ENCODE peak calls at places on chromosomes 13 and 19, in seven cellular contexts. One of them, this sample, is unnamed.

GRCh38 chr13:98796798-98797197 is 44.3 kb upstream of the SLC15A1 start:
- DNase-seq in H1: peak; percentile 28
- DNase-seq in GM12878: no peak
- DNase-seq in K562: peak; percentile 39
- DNase-seq in HCT116: no peak
- DNase-seq in SK-N-SH: peak; percentile 41
- DNase-seq in HepG2: no peak
- DNase-seq in this sample: no peak

GRCh38 chr13:55570371-55570770 is 1570.3 kb upstream of the PRR20A start:
- DNase-seq in SK-N-SH: no peak
- DNase-seq in H1: no peak
- DNase-seq in HCT116: no peak
- DNase-seq in HepG2: no peak
- DNase-seq in K562: no peak
- DNase-seq in GM12878: no peak
- DNase-seq in this sample: no peak

GRCh38 chr13:102847272-102848234 is 1.7 kb downstream of the ERCC5 start:
- DNase-seq in K562: no peak
- DNase-seq in SK-N-SH: peak; percentile 17
- DNase-seq in HepG2: no peak
- DNase-seq in H1: no peak
- DNase-seq in GM12878: no peak
- DNase-seq in HCT116: peak; percentile 19
- DNase-seq in this sample: no peak

GRCh38 chr19:32669205-32669785 is 5.7 kb downstream of the ANKRD27 start:
- DNase-seq in SK-N-SH: no peak
- DNase-seq in HepG2: no peak
- DNase-seq in HCT116: no peak
- DNase-seq in H1: no peak
- DNase-seq in GM12878: no peak
- DNase-seq in K562: no peak
- DNase-seq in this sample: no peak

GRCh38 chr13:19586904-19587634 is 25.7 kb upstream of the TPTE2 start:
- DNase-seq in SK-N-SH: peak; percentile 52
- DNase-seq in HepG2: peak; percentile 65
- DNase-seq in K562: peak; percentile 20
- DNase-seq in GM12878: peak; percentile 65
- DNase-seq in H1: no peak
- DNase-seq in HCT116: no peak
- DNase-seq in this sample: no peak

GRCh38 chr19:28466107-28467045 is 746.6 kb downstream of the UQCRFS1 start:
- DNase-seq in SK-N-SH: peak; percentile 57
- DNase-seq in H1: peak; percentile 82
- DNase-seq in GM12878: no peak
- DNase-seq in HepG2: peak; percentile 3
- DNase-seq in K562: peak; percentile 70
- DNase-seq in HCT116: no peak
- DNase-seq in this sample: peak; percentile 58

GRCh38 chr13:47114030-47114429 is 217.2 kb upstream of the HTR2A start:
- DNase-seq in SK-N-SH: no peak
- DNase-seq in GM12878: no peak
- DNase-seq in HCT116: no peak
- DNase-seq in H1: no peak
- DNase-seq in HepG2: no peak
- DNase-seq in K562: no peak
- DNase-seq in this sample: no peak

GRCh38 chr19:34494601-34495000 is 13.0 kb downstream of the WTIP start:
- DNase-seq in HCT116: no peak
- DNase-seq in GM12878: no peak
- DNase-seq in K562: no peak
- DNase-seq in SK-N-SH: no peak
- DNase-seq in H1: no peak
- DNase-seq in HepG2: no peak
- DNase-seq in this sample: no peak

GRCh38 chr13:25847635-25848616 is 203.9 kb downstream of the SHISA2 start:
- DNase-seq in H1: no peak
- DNase-seq in GM12878: no peak
- DNase-seq in HepG2: no peak
- DNase-seq in SK-N-SH: peak; percentile 71
- DNase-seq in HCT116: no peak
- DNase-seq in K562: no peak
- DNase-seq in this sample: no peak

GRCh38 chr19:28619842-28620429 is 593.0 kb downstream of the UQCRFS1 start:
- DNase-seq in SK-N-SH: no peak
- DNase-seq in HCT116: no peak
- DNase-seq in K562: no peak
- DNase-seq in HepG2: no peak
- DNase-seq in H1: no peak
- DNase-seq in GM12878: no peak
- DNase-seq in this sample: no peak

GRCh38 chr13:27177852-27178251 is 6.2 kb upstream of the USP12 start:
- DNase-seq in H1: peak; percentile 56
- DNase-seq in GM12878: no peak
- DNase-seq in HCT116: no peak
- DNase-seq in HepG2: no peak
- DNase-seq in SK-N-SH: no peak
- DNase-seq in K562: peak; percentile 29
- DNase-seq in this sample: no peak

DNA sequence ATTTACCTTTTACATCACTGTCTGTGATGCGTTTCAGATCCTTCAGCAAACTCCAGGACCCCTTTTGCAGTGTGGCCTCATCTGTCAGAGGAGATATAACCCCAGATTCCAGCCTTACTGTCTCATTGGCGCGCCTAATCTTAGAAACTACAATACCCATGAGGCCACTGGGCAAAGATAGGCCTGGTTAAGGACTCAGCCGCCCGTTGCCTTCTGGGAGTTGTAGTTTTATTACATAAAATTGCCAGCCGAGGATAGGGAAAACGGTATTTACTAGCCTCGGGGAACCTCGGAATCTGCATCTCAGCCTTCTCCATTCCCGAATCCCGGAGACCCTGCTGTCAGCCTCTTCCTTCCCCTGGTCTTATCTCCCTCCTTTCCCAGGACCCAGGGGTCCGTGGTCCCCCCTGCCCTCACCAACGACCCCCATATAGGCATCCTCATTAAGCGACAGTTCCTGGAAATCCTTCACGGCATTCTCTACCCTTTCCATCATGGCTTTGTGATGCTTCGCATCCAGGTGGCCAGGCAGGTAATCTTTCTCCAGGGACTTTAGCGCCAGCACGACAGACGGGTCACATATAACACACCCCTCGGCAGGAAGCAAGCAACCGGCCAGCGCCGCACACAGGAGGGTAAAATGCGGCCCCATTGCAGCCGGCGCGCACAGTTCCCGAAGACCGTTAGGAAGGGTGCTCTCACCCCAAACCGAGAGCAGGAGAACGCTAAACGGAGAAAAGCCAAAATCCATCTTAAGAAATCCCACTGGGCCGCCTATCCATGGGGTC is 1.3 kb downstream of the IZUMO1 start:
- DNase-seq in HepG2: peak; percentile 51
- DNase-seq in HCT116: no peak
- DNase-seq in SK-N-SH: peak; percentile 78
- DNase-seq in H1: peak; percentile 72
- DNase-seq in GM12878: no peak
- DNase-seq in K562: peak; percentile 63
- DNase-seq in this sample: no peak
- TF ChIP-seq YY1 in HepG2: no peak
- TF ChIP-seq YY1 in HCT116: no peak
- TF ChIP-seq YY1 in SK-N-SH: no peak
- TF ChIP-seq YY1 in H1: no peak
- TF ChIP-seq YY1 in GM12878: peak; percentile 48
- TF ChIP-seq YY1 in K562: no peak
- TF ChIP-seq YY1 in this sample: no peak

DNA sequence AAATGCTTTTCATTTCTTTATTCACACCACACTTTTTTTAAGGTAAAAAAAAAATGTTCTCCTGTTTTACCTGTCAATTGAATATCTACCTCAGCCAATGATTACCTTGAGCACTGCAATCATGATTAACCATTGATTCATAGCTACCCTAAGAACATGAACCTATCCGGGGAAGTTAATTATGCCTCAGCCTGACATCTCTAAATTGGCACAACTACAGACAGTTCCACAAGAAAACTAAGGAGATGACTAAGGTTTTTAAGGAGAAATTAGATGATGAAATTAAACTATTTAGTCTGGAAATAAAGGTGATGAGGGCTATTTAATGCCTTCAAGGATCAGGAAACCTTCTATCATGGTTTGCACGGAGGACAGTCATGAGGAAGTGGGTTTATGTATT is 203.5 kb downstream of the COL4A1 start:
- DNase-seq in GM12878: no peak
- DNase-seq in HepG2: no peak
- DNase-seq in H1: no peak
- DNase-seq in SK-N-SH: no peak
- DNase-seq in HCT116: no peak
- DNase-seq in K562: no peak
- DNase-seq in this sample: no peak
- H3K4me3 ChIP-seq in GM12878: no peak overlapping the region
- H3K4me3 ChIP-seq in HepG2: no peak overlapping the region
- H3K4me3 ChIP-seq in H1: no peak overlapping the region
- H3K4me3 ChIP-seq in SK-N-SH: no peak overlapping the region
- H3K4me3 ChIP-seq in HCT116: no peak overlapping the region
- H3K4me3 ChIP-seq in K562: no peak overlapping the region
- H3K4me3 ChIP-seq in this sample: no peak overlapping the region

DNA sequence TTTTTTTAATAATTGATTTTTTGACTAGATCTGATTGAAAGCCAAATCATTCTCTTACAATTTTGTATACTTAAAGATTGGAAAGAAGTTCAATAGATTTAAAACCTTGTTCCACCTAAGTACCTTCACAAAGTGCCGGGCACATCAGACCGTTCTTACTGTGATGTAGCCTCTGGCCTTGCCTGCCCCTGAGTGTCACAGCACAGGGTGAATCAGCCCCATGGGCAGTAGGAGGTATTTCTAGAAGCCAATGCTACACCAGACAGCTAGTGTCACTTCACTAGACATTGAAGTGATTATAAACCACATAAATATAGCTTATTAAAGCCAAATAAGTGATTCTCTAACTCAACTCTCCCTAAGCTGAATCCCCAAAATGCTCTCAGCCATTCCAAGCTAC is 131.3 kb downstream of the LACC1 start:
- DNase-seq in SK-N-SH: no peak
- DNase-seq in H1: no peak
- DNase-seq in GM12878: no peak
- DNase-seq in HepG2: no peak
- DNase-seq in K562: no peak
- DNase-seq in HCT116: no peak
- DNase-seq in this sample: no peak
- TF ChIP-seq YY1 in SK-N-SH: no peak
- TF ChIP-seq YY1 in H1: no peak
- TF ChIP-seq YY1 in GM12878: no peak
- TF ChIP-seq YY1 in HepG2: no peak
- TF ChIP-seq YY1 in K562: no peak
- TF ChIP-seq YY1 in HCT116: no peak
- TF ChIP-seq YY1 in this sample: no peak

GRCh38 chr13:52707375-52707774 is 32.2 kb downstream of the CNMD start:
- DNase-seq in K562: no peak
- DNase-seq in SK-N-SH: peak; percentile 32
- DNase-seq in GM12878: no peak
- DNase-seq in HepG2: no peak
- DNase-seq in HCT116: no peak
- DNase-seq in H1: no peak
- DNase-seq in this sample: no peak
- H3K4me3 ChIP-seq in K562: no peak overlapping the region
- H3K4me3 ChIP-seq in SK-N-SH: no peak overlapping the region
- H3K4me3 ChIP-seq in GM12878: no peak overlapping the region
- H3K4me3 ChIP-seq in HepG2: no peak overlapping the region
- H3K4me3 ChIP-seq in HCT116: no peak overlapping the region
- H3K4me3 ChIP-seq in H1: no peak overlapping the region
- H3K4me3 ChIP-seq in this sample: no peak overlapping the region